ENCODE peak calls at places on chromosomes 4 and X, in nine cellular contexts. D is GM06990, F is astrocyte, Y is fibroblast of pulmonary artery, E is fibroblast of the aortic adventitia, N is mammary epithelial cell, J is GM23338, U is lung, L is AG09309. W is an unnamed sample.

GRCh38 chr4:89939994-89940393 is 45.3 kb downstream of the MMRN1 start:
- DNase-seq in N (no peak), D (no peak), F (peak), J (no peak), U (no peak), E (no peak), Y (peak), L (no peak), W (no peak)

GRCh38 chr4:169341490-169341889 is 70.7 kb upstream of the SH3RF1 start:
- DNase-seq in J (no peak), E (peak), L (no peak), U (no peak), N (peak), Y (peak), F (peak), D (peak), W (no peak)

GRCh38 chrX:143669395-143669794 is 33.5 kb upstream of the SLITRK4 start:
- DNase-seq in U (no peak), D (no peak), E (no peak), L (no peak), F (no peak), J (peak), Y (peak), N (peak), W (no peak)

GRCh38 chr4:57303012-57303751 is 193.0 kb upstream of the IGFBP7 start:
- DNase-seq in U (no peak), D (no peak), Y (peak), L (no peak), J (no peak), F (peak), E (no peak), N (peak), W (peak)

GRCh38 chrX:23803931-23804381 is 21.0 kb downstream of the SAT1 start:
- DNase-seq in E (peak), U (peak), Y (peak), F (peak), J (no peak), N (peak), D (no peak), L (no peak), W (no peak)

GRCh38 chr4:83644677-83645639 is 109.0 kb downstream of the GPAT3 start:
- DNase-seq in J (peak), E (peak), N (peak), L (peak), D (no peak), U (no peak), Y (peak), F (peak), W (peak)

GRCh38 chr4:68985442-68985841 is 33.8 kb upstream of the UGT2A3 start:
- DNase-seq in L (no peak), D (no peak), E (no peak), Y (no peak), F (no peak), N (no peak), J (no peak), U (no peak), W (no peak)

GRCh38 chrX:66328950-66329596 is 165.0 kb downstream of the HEPH start:
- DNase-seq in J (no peak), Y (no peak), F (no peak), N (no peak), L (no peak), D (no peak), U (no peak), E (no peak), W (no peak)

GRCh38 chrX:13357925-13358324 is 38.1 kb upstream of the ATXN3L start:
- DNase-seq in Y (peak), D (no peak), J (no peak), N (peak), F (no peak), U (no peak), E (peak), L (no peak), W (no peak)

GRCh38 chr4:184275766-184276165 is 58.1 kb upstream of the ENPP6 start:
- DNase-seq in F (no peak), J (no peak), N (peak), Y (no peak), E (no peak), D (no peak), L (no peak), U (no peak), W (no peak)

GRCh38 chrX:54817220-54817820 is 9.8 kb downstream of the MAGED2 start:
- DNase-seq in U (no peak), J (no peak), Y (peak), L (no peak), E (peak), F (no peak), N (no peak), D (no peak), W (peak)

GRCh38 chr4:168715889-168716288 is 219.0 kb downstream of the PALLD start:
- DNase-seq in N (no peak), D (no peak), L (no peak), F (no peak), U (no peak), Y (no peak), E (no peak), J (peak), W (peak)

GRCh38 chr4:150308824-150309472 is 230.7 kb downstream of the DCLK2 start:
- DNase-seq in N (peak), L (no peak), Y (peak), J (no peak), U (no peak), D (no peak), E (peak), F (peak), W (no peak)

GRCh38 chr4:25580633-25581467 is 74.8 kb upstream of the SLC34A2 start:
- DNase-seq in U (no peak), N (no peak), F (no peak), J (peak), Y (no peak), D (no peak), E (no peak), L (no peak), W (peak)

GRCh38 chr4:143700420-143701352 is at the start of gene FREM3:
- DNase-seq in J (peak), N (peak), U (no peak), Y (peak), E (no peak), F (no peak), L (no peak), D (peak), W (peak)

GRCh38 chr4:182265881-182266280 is 22.7 kb downstream of the TENM3 start:
- DNase-seq in N (no peak), L (no peak), J (peak), E (no peak), U (no peak), F (no peak), Y (no peak), D (no peak), W (no peak)

GRCh38 chr4:5824635-5825034 is 68.3 kb downstream of the CRMP1 start:
- DNase-seq in U (no peak), F (no peak), L (no peak), N (peak), D (no peak), J (peak), Y (peak), E (peak), W (peak)

GRCh38 chr4:159042097-159042605 is 60.7 kb upstream of the RAPGEF2 start:
- DNase-seq in Y (no peak), U (peak), D (no peak), F (no peak), E (no peak), N (no peak), L (no peak), J (no peak), W (no peak)

GRCh38 chr4:929970-930625 is 2.0 kb downstream of the GAK start:
- DNase-seq in E (peak), F (no peak), N (no peak), Y (no peak), L (no peak), J (no peak), U (no peak), D (no peak), W (peak)

GRCh38 chr4:54658321-54659093 is 750 bp downstream of the KIT start:
- DNase-seq in E (peak), N (peak), J (peak), U (peak), D (peak), L (no peak), F (peak), Y (peak), W (peak)

GRCh38 chr4:119833611-119834010 is 205.0 kb upstream of the PDE5A start:
- DNase-seq in N (no peak), J (no peak), D (no peak), Y (peak), F (no peak), L (no peak), U (no peak), E (peak), W (no peak)

GRCh38 chr4:175091649-175092048 is 173.5 kb downstream of the ADAM29 start:
- DNase-seq in U (no peak), E (no peak), J (no peak), N (no peak), Y (no peak), F (no peak), L (no peak), D (no peak), W (no peak)

GRCh38 chr4:173057906-173058305 is 110.7 kb upstream of the GALNT7 start:
- DNase-seq in D (no peak), F (peak), E (peak), U (no peak), J (no peak), L (no peak), Y (peak), N (no peak), W (no peak)

GRCh38 chrX:74537011-74537390 is 77.4 kb downstream of the RLIM start:
- DNase-seq in E (peak), Y (peak), L (no peak), D (no peak), U (no peak), J (peak), F (peak), N (no peak), W (peak)

GRCh38 chrX:128800138-128800537 is 723.2 kb downstream of the SMARCA1 start:
- DNase-seq in U (no peak), Y (no peak), L (no peak), F (no peak), J (peak), D (no peak), N (no peak), E (no peak), W (peak)

GRCh38 chr4:177236889-177237288 is 72.8 kb upstream of the NEIL3 start:
- DNase-seq in E (no peak), F (no peak), D (no peak), N (no peak), U (no peak), L (no peak), Y (no peak), J (no peak), W (no peak)

GRCh38 chr4:78599931-78600375 is 48.4 kb downstream of the ANXA3 start:
- DNase-seq in U (no peak), Y (peak), J (no peak), E (no peak), L (no peak), N (no peak), F (no peak), D (no peak), W (no peak)

GRCh38 chrX:10011991-10012390 is 44.8 kb downstream of the CLDN34 start:
- DNase-seq in U (peak), L (no peak), D (no peak), Y (no peak), F (no peak), E (no peak), J (peak), N (no peak), W (no peak)

GRCh38 chrX:10015711-10016515 is 48.8 kb downstream of the CLDN34 start:
- DNase-seq in U (no peak), E (no peak), L (no peak), Y (peak), F (no peak), J (peak), N (no peak), D (no peak), W (peak)

GRCh38 chrX:10012776-10013175 is 45.6 kb downstream of the CLDN34 start:
- DNase-seq in N (no peak), F (no peak), L (no peak), D (no peak), J (no peak), U (no peak), E (no peak), Y (no peak), W (no peak)

GRCh38 chrX:10016516-10017132 is 49.5 kb downstream of the CLDN34 start:
- DNase-seq in L (no peak), U (no peak), N (no peak), J (no peak), D (no peak), F (no peak), E (peak), Y (no peak), W (no peak)

GRCh38 chrX:10014462-10015373 is 47.6 kb downstream of the CLDN34 start:
- DNase-seq in U (peak), F (peak), E (peak), Y (peak), D (peak), J (peak), N (peak), L (peak), W (peak)
- H3K4me3 ChIP-seq in U (peak), F (peak), E (peak), Y (peak), D (peak), J (peak), N (peak), L (peak), W (peak)

GRCh38 chr4:139849219-139849618 is 183.6 kb downstream of the MGST2 start:
- DNase-seq in F (no peak), E (no peak), D (no peak), U (no peak), J (no peak), N (no peak), Y (no peak), L (no peak), W (no peak)
- H3K4me3 ChIP-seq in F (no peak), E (no peak), D (no peak), U (no peak), J (no peak), N (no peak), Y (no peak), L (no peak), W (no peak)

GRCh38 chr4:37244583-37245390 is at the start of gene NWD2:
- DNase-seq in L (no peak), J (peak), D (no peak), N (peak), U (no peak), E (no peak), F (no peak), Y (peak), W (peak)
- H3K4me3 ChIP-seq in L (no peak), J (peak), D (no peak), N (no peak), U (no peak), E (no peak), F (no peak), Y (no peak), W (peak)

DNA sequence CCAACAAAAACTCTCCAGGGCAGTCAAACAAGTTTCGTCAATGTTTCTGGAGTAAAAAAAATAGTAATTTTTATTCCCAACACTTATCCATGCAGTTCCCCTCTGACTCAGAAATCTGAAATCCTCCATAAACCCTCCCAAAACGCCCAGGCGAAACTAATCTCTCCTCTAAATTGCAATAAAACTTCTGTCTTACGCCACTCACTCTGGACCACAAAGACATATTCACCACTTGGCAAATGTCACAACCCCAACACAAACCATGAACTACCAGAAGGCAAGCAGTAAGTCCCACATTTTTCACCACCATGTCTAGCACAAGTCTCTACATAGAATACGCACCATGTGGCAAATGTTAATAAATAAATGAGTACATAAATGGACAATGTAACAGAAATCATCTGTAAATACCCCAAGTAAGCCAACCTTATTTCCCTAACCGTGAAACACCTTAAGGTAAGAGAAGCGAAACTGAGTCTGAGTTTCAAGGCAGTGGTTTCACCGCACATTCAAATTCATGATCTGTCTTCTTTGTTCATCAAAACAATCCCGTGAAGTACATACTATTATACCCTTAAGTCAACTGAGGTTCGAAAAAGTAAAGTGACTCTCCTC is 1.6 kb downstream of the PAPSS1 start:
- DNase-seq in F (peak), U (no peak), N (peak), D (peak), J (no peak), L (peak), Y (no peak), E (no peak), W (no peak)
- H3K4me3 ChIP-seq in F (peak), U (no peak), N (peak), D (peak), J (peak), L (peak), Y (peak), E (peak), W (no peak)

GRCh38 chr4:163666335-163666888 is 171.9 kb downstream of the TMA16 start:
- DNase-seq in N (no peak), Y (no peak), J (no peak), U (no peak), F (no peak), E (no peak), D (no peak), L (no peak), W (no peak)
- H3K4me3 ChIP-seq in N (no peak), Y (no peak), J (no peak), U (no peak), F (no peak), E (no peak), D (no peak), L (no peak), W (no peak)

GRCh38 chr4:109166586-109166985 is 135.9 kb downstream of the COL25A1 start:
- DNase-seq in D (no peak), E (no peak), U (no peak), L (no peak), J (no peak), F (no peak), N (no peak), Y (no peak), W (no peak)

GRCh38 chr4:109164011-109164410 is 138.4 kb downstream of the COL25A1 start:
- DNase-seq in Y (peak), N (no peak), J (peak), L (no peak), D (no peak), U (no peak), E (peak), F (peak), W (no peak)

GRCh38 chr4:109163493-109163892 is 139.0 kb downstream of the COL25A1 start:
- DNase-seq in E (no peak), Y (no peak), D (no peak), L (no peak), N (no peak), U (no peak), J (no peak), F (no peak), W (no peak)

GRCh38 chr4:109169160-109169559 is 133.3 kb downstream of the COL25A1 start:
- DNase-seq in U (no peak), J (no peak), E (no peak), D (no peak), F (peak), L (no peak), Y (no peak), N (no peak), W (no peak)

DNA sequence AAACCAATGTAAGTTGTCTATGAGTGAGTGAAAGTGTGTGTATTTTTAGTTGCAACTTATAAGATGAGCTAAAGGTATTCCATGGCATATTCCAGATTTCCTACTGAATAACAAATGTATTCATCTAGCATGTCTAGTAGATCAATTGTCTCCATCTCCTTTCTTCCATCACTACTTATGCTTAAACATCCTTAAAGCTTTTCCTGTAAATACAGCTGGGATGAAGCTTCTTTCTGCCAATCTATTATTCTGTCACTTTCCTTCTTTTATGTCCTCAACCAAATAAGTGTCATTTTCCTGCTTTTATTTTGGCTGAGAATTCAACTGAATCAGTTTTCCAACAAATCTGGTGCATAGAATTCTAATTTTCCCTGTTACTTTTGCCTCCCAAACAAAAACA is 136.3 kb downstream of the COL25A1 start:
- DNase-seq in N (no peak), U (no peak), D (no peak), Y (no peak), E (no peak), L (no peak), J (no peak), F (no peak), W (no peak)
- H3K4me3 ChIP-seq in N (no peak), U (no peak), D (no peak), Y (no peak), E (no peak), L (no peak), J (no peak), F (no peak), W (no peak)

GRCh38 chr4:43607400-43607799 is 714.9 kb downstream of the GRXCR1 start:
- DNase-seq in N (no peak), E (no peak), L (no peak), U (no peak), J (no peak), Y (no peak), F (no peak), D (no peak), W (no peak)
- H3K4me3 ChIP-seq in N (no peak), E (no peak), L (no peak), U (no peak), J (no peak), Y (no peak), F (no peak), D (no peak), W (no peak)

W was measured in H7.